ENCODE peak calls at places on chromosomes 7 and 10, in eight cellular contexts. Q is SJSA1, A is pancreas, V is A549, K is psoas muscle, D is tibial artery, G is OCI-LY7, I is neural progenitor cell. F is an unnamed sample.

GRCh38 chr10:78614267-78614666 is 454.5 kb upstream of the ZMIZ1 start:
- DNase-seq in Q (no peak), A (no peak), V (no peak), K (no peak), D (no peak), G (no peak), I (no peak), F (no peak)

GRCh38 chr10:10589540-10589939 is 428.1 kb upstream of the CELF2 start:
- DNase-seq in Q (no peak), A (no peak), V (no peak), K (no peak), D (peak; percentile 71), G (no peak), I (no peak), F (no peak)

GRCh38 chr7:40674316-40674715 is 539.5 kb downstream of the SUGCT start:
- DNase-seq in Q (no peak), A (no peak), V (no peak), K (no peak), D (no peak), G (no peak), I (no peak), F (no peak)

GRCh38 chr7:27364344-27364758 is 121.7 kb downstream of the EVX1 start:
- DNase-seq in Q (no peak), A (peak; percentile 17), V (no peak), K (peak; percentile 87), D (peak; percentile 73), G (no peak), I (no peak), F (no peak)

GRCh38 chr10:94645285-94645684 is 38.2 kb upstream of the CYP2C18 start:
- DNase-seq in Q (no peak), A (no peak), V (no peak), K (no peak), D (no peak), G (no peak), I (no peak), F (no peak)

GRCh38 chr7:24778543-24779282 is 21.4 kb upstream of the GSDME start:
- DNase-seq in Q (no peak), A (no peak), V (no peak), K (peak; percentile 83), D (peak; percentile 76), G (peak; percentile 23), I (no peak), F (no peak)

GRCh38 chr7:10798044-10798443 is 175.6 kb upstream of the PHF14 start:
- DNase-seq in Q (no peak), A (no peak), V (no peak), K (no peak), D (no peak), G (no peak), I (no peak), F (no peak)

GRCh38 chr10:70324341-70324861 is 40.6 kb upstream of the NPFFR1 start:
- DNase-seq in Q (no peak), A (no peak), V (no peak), K (peak; percentile 71), D (peak; percentile 49), G (peak; percentile 81), I (peak; percentile 40), F (no peak)

GRCh38 chr7:69399038-69399800 is 199.1 kb upstream of the AUTS2 start:
- DNase-seq in Q (no peak), A (no peak), V (peak; percentile 53), K (no peak), D (no peak), G (no peak), I (peak; percentile 22), F (peak; percentile 22)

GRCh38 chr10:15427836-15428414 is 56.8 kb upstream of the FAM171A1 start:
- DNase-seq in Q (peak; percentile 46), A (no peak), V (no peak), K (no peak), D (no peak), G (peak; percentile 14), I (peak; percentile 62), F (peak; percentile 69)

GRCh38 chr7:141702047-141702567 is at the start of gene DENND11:
- DNase-seq in Q (peak; percentile 32), A (peak; percentile 65), V (peak; percentile 37), K (peak; percentile 70), D (peak; percentile 74), G (peak; percentile 27), I (peak; percentile 82), F (peak; percentile 83)

GRCh38 chr7:2870471-2870941 is 26.4 kb upstream of the GNA12 start:
- DNase-seq in Q (no peak), A (no peak), V (no peak), K (peak; percentile 84), D (peak; percentile 80), G (peak; percentile 69), I (peak; percentile 31), F (no peak)

GRCh38 chr10:68223535-68224165 is 8.3 kb downstream of the ATOH7 start:
- DNase-seq in Q (no peak), A (no peak), V (no peak), K (no peak), D (no peak), G (peak; percentile 65), I (peak; percentile 58), F (no peak)

GRCh38 chr7:108650487-108650886 is 80.8 kb downstream of the DNAJB9 start:
- DNase-seq in Q (no peak), A (no peak), V (no peak), K (no peak), D (no peak), G (no peak), I (no peak), F (peak; percentile 80)

GRCh38 chr7:28595081-28595480 is 182.8 kb downstream of the CREB5 start:
- DNase-seq in Q (no peak), A (no peak), V (no peak), K (no peak), D (no peak), G (no peak), I (no peak), F (no peak)

DNA sequence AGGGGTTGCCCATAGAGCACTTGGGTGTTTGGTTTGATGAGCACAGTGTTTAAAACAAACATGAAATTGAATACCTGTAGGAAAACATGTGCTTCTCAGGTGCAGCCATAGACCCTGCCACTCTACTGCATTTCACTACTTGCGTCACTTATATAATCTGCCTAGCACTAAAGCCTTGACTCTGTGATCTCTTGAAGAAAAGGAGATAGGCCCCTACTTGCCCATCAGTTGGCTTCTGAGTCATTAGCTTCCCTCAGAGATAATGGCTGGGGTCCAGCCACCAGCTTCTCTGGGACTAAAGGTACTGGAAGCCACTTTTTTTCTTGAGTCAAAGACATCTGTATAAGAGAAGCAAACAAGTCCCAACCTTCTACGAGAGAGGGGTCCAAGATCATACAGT is 45.9 kb upstream of the BTRC start:
- DNase-seq in Q (no peak), A (no peak), V (no peak), K (no peak), D (no peak), G (no peak), I (no peak), F (no peak)
- H3K4me3 ChIP-seq in Q (no peak overlapping the region), A (no peak overlapping the region), V (no peak overlapping the region), K (no peak overlapping the region), D (no peak overlapping the region), G (no peak overlapping the region), I (no peak overlapping the region), F (no peak overlapping the region)

DNA sequence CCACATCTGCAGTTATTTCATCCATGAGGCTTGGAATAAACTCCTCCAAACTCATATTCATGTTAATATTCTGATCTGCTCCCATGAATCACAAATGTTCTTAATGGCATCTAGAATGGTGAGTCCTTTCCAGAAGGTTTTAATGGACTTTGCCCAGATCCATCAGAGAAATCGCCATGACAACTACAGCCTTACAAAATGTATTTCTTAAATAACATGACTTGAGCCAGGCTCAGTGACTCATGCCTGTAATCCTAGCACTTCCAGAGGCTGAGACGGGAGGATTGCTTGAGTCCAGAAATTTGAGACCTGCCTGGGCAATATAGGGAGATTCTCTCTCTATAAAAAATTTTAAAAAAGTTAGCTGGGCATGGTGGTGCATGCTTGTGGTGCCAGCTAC is 102.1 kb upstream of the TMEM168 start:
- DNase-seq in Q (no peak), A (no peak), V (no peak), K (no peak), D (no peak), G (no peak), I (no peak), F (no peak)
- H3K4me1 ChIP-seq in Q (no peaks in the 10 kb centered on the region), A (no peaks in the 10 kb centered on the region), V (no peaks in the 10 kb centered on the region), K (no peaks in the 10 kb centered on the region), D (peaks cover 6% of the 10 kb centered on the region), G (no peaks in the 10 kb centered on the region), I (peaks cover 6% of the 10 kb centered on the region), F (peaks cover 42% of the 10 kb centered on the region)

GRCh38 chr7:99037327-99037940 is 106.5 kb downstream of the SMURF1 start:
- DNase-seq in Q (no peak), A (peak; percentile 7), V (no peak), K (no peak), D (no peak), G (no peak), I (no peak), F (no peak)
- H3K27ac ChIP-seq in Q (no peak overlapping the region), A (no peak overlapping the region), V (no peak overlapping the region), K (no peak overlapping the region), D (peak overlapping the region; percentile 92), G (no peak overlapping the region), I (no peak overlapping the region), F (no peak overlapping the region)

GRCh38 chr10:86786368-86786767 is 29.9 kb downstream of the BMPR1A start:
- DNase-seq in Q (no peak), A (no peak), V (no peak), K (no peak), D (no peak), G (no peak), I (peak; percentile 29), F (peak; percentile 45)

GRCh38 chr10:86790394-86790793 is 34.0 kb downstream of the BMPR1A start:
- DNase-seq in Q (no peak), A (no peak), V (no peak), K (no peak), D (no peak), G (no peak), I (no peak), F (no peak)

GRCh38 chr10:86785021-86785420 is 28.6 kb downstream of the BMPR1A start:
- DNase-seq in Q (no peak), A (no peak), V (no peak), K (no peak), D (no peak), G (no peak), I (no peak), F (no peak)

GRCh38 chr10:86782691-86783418 is 26.4 kb downstream of the BMPR1A start:
- DNase-seq in Q (no peak), A (no peak), V (no peak), K (no peak), D (no peak), G (no peak), I (no peak), F (peak; percentile 60)

DNA sequence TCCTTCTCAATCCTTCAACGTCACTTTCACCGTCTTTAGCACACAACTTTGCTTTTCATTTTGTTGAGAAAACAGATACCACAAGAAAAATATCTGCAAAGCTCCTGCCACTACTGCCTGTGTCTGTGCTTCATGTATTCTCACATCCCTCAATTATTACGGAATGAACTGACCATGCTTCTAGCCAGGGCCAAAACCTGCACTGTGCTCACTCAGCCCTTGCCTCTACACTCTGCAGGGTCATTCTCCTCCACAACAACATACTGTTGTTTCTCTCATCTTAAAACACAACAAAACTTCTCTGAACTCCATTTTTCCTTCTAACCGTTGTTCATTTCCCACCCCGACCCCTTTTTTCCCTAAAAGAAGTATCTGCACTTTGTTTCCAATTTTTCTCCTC is 29.5 kb downstream of the BMPR1A start:
- DNase-seq in Q (no peak), A (no peak), V (no peak), K (no peak), D (no peak), G (no peak), I (no peak), F (no peak)
- H3K4me3 ChIP-seq in Q (no peak overlapping the region), A (no peak overlapping the region), V (no peak overlapping the region), K (no peak overlapping the region), D (no peak overlapping the region), G (no peak overlapping the region), I (no peak overlapping the region), F (no peak overlapping the region)